ENCODE peak calls at places on chromosomes 2 and 18, in four cellular contexts. M, B, P and H are unnamed samples.

GRCh38 chr18:22558945-22559385 is 141.2 kb upstream of the CTAGE1 start:
- DNase-seq in M (peak; percentile 76), B (no peak), P (peak; percentile 74), H (peak; percentile 59)

GRCh38 chr2:6793371-6793770 is 72.3 kb downstream of the CMPK2 start:
- DNase-seq in M (no peak), B (no peak), P (no peak), H (peak; percentile 21)

GRCh38 chr18:68549257-68549871 is 165.5 kb downstream of the TMX3 start:
- DNase-seq in M (peak; percentile 40), B (no peak), P (no peak), H (no peak)

GRCh38 chr2:69642709-69643601 is 584 bp downstream of the AAK1 start:
- DNase-seq in M (peak; percentile 75), B (peak; percentile 66), P (peak; percentile 37), H (peak; percentile 77)

GRCh38 chr2:27762951-27763906 is 8.3 kb upstream of the MRPL33 start:
- DNase-seq in M (no peak), B (no peak), P (no peak), H (no peak)

GRCh38 chr18:8780227-8780626 is 74.9 kb downstream of the MTCL1 start:
- DNase-seq in M (no peak), B (no peak), P (no peak), H (no peak)

GRCh38 chr18:40874233-40874632 is 1080.8 kb upstream of the PIK3C3 start:
- DNase-seq in M (peak; percentile 91), B (no peak), P (no peak), H (peak; percentile 86)

GRCh38 chr18:33802955-33803354 is 224.9 kb downstream of the ASXL3 start:
- DNase-seq in M (no peak), B (no peak), P (no peak), H (no peak)

GRCh38 chr2:16262516-16263178 is 322.3 kb downstream of the MYCN start:
- DNase-seq in M (no peak), B (no peak), P (no peak), H (no peak)

GRCh38 chr2:181461056-181461630 is 4.0 kb downstream of the ITGA4 start:
- DNase-seq in M (no peak), B (no peak), P (no peak), H (no peak)

GRCh38 chr2:203846490-203847105 is 21.0 kb upstream of the CTLA4 start:
- DNase-seq in M (no peak), B (no peak), P (no peak), H (no peak)

GRCh38 chr2:108616290-108616689 is 82.0 kb downstream of the LIMS1 start:
- DNase-seq in M (no peak), B (no peak), P (no peak), H (no peak)

GRCh38 chr2:58107803-58108710 is 61.5 kb downstream of the VRK2 start:
- DNase-seq in M (peak; percentile 91), B (no peak), P (no peak), H (peak; percentile 98)
- H3K4me3 ChIP-seq in M (peak overlapping the region; percentile 27), B (no peak overlapping the region), P (no peak overlapping the region), H (no peak overlapping the region)

GRCh38 chr18:51575171-51575570 is 377.7 kb upstream of the MEX3C start:
- DNase-seq in M (no peak), B (no peak), P (no peak), H (peak; percentile 72)

GRCh38 chr18:51578403-51578980 is 381.0 kb upstream of the MEX3C start:
- DNase-seq in M (no peak), B (no peak), P (no peak), H (no peak)

GRCh38 chr18:51582551-51582950 is 385.1 kb upstream of the MEX3C start:
- DNase-seq in M (peak; percentile 62), B (no peak), P (no peak), H (no peak)

DNA sequence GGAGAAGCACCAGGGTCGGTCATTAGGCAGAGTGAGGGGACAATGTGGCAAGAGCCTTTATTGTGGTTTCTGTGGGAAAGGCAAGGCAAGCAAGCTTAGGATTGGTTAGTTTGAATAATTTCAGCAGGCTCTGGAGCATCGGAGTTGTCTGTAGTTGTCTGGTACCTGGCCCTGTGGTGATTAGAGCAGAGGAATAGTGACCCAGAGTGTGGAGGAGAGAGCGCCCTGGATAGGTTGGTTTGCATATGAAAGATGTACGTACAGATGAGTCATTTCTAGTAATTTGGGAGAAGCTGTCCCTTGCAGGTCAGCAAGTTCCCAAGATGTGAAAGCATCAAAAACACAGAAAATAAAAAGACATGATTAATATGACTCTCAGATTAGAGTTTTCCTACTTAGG is 383.1 kb upstream of the MEX3C start:
- DNase-seq in M (no peak), B (no peak), P (no peak), H (no peak)
- TF ChIP-seq CTCF in M (no peak), B (no peak), P (no peak), H (no peak)

GRCh38 chr2:217992061-217992460 is 10.7 kb downstream of the TNS1 start:
- DNase-seq in M (no peak), B (no peak), P (no peak), H (no peak)
- H3K4me3 ChIP-seq in M (no peak overlapping the region), B (no peak overlapping the region), P (no peak overlapping the region), H (no peak overlapping the region)

DNA sequence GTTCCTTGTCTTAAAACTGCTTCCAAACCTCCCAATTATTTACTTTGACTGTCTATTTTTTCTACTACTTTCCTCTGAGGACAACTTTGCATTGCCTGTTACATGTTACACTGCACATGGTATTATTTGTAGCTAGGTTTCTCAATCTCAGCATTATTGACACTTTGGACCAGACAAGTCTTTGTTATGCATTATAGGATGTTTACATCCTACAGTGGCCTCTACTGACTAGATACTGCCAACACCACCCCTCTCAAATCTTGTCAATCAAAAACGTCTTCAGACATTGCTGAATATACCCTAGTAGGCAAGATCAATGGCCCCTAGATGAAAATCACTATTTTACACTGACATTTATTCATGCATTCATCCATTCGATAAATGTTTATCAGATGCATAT is 129.6 kb upstream of the DNAJC10 start:
- DNase-seq in M (no peak), B (no peak), P (no peak), H (no peak)
- TF ChIP-seq CTCF in M (no peak), B (no peak), P (no peak), H (no peak)

GRCh38 chr2:26562811-26563645 is 78.1 kb downstream of the CIB4 start:
- DNase-seq in M (peak; percentile 41), B (no peak), P (no peak), H (peak; percentile 7)
- H3K4me3 ChIP-seq in M (peak overlapping the region; percentile 24), B (no peak overlapping the region), P (peak overlapping the region; percentile 23), H (no peak overlapping the region)

DNA sequence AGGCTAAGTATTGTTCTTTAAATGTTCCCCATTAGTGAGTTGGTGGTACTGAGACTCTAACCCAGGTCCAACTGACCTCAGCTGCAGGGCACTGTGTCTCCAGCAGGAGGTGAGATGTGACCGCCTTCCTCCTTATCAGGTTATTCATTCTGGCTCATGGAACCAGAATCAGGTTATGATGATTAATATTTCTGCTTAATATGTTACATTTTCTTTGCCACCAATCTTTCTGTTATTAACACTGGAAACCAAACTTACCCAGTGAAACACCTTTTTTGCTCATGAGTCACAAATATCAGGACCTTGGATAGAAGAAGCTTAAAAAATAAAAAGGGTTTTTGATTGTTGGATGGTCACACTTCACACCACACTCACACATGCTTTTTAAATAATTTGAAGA is 85.4 kb downstream of the DPP4 start:
- DNase-seq in M (no peak), B (no peak), P (no peak), H (peak; percentile 42)
- TF ChIP-seq CTCF in M (peak; percentile 18), B (peak; percentile 83), P (no peak), H (peak; percentile 10)

DNA sequence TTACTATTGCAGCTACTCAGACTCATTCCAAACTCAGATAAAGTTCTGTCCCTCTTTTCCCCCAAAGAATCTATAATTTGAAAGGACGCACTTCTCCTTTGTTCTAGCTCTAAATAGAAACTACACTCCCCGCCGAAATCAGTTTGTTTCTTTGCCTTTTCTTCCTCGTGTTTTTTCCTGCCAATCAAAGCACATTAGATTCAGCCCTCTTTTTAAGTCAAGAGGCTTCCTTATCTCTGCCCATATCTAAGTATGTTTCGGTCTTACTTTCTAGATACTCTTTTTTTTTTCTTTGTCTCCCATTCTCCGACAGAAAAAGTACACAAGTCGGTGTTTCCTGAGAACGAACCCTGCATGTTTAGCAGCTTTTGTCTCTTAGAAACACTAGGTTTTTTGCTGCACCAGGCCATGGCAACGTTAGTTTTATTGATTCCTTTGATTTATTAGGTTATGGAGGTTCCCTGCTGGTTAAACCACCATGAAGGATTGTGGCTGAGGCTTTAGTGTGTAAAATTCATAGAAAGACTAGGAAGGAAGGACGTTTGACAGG is 9.5 kb upstream of the CD226 start:
- DNase-seq in M (no peak), B (no peak), P (no peak), H (no peak)
- H3K4me3 ChIP-seq in M (no peak overlapping the region), B (no peak overlapping the region), P (no peak overlapping the region), H (no peak overlapping the region)

DNA sequence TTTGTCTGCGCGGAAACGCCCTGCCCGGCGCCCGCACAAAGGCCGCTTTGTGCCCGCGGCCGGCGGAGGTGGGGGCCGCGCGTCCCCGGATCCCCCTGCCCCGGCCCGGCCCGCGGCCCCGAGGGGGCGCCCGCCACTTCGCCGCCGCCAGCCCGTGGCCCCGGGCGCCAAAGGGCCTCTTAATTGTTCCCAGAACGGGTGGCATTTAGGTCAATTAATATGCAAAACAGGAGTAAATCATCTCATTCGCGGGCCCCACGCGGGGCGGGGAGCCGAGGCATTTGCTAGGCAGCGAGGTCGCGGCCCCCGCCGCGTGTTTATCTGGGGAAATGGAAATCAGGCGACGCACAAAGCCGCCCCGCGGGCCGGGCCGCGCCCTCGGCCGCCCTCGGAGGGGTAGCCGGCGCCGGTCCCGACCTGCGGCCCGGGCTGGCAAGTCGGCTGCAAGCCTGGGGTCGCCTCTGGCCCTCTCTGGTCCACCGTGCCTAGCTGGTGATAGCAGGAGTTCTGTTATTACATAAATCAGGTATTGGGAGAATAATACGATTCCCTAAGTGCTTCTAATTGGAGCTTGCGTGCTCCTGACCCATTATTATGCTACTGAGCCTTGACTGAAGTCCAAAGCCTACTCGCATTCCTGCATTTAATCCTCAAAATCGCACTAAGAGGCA is 148.2 kb upstream of the GLI2 start:
- DNase-seq in M (no peak), B (peak; percentile 68), P (no peak), H (no peak)
- TF ChIP-seq CTCF in M (no peak), B (peak; percentile 3), P (no peak), H (no peak)

GRCh38 chr2:62140785-62141740 is 54.9 kb upstream of the B3GNT2 start:
- DNase-seq in M (no peak), B (no peak), P (no peak), H (no peak)

GRCh38 chr2:62143696-62144095 is 52.2 kb upstream of the B3GNT2 start:
- DNase-seq in M (no peak), B (no peak), P (no peak), H (peak; percentile 47)

GRCh38 chr2:62145478-62146100 is 50.3 kb upstream of the B3GNT2 start:
- DNase-seq in M (no peak), B (no peak), P (no peak), H (no peak)

GRCh38 chr2:62144689-62145477 is 51.0 kb upstream of the B3GNT2 start:
- DNase-seq in M (no peak), B (no peak), P (no peak), H (no peak)

DNA sequence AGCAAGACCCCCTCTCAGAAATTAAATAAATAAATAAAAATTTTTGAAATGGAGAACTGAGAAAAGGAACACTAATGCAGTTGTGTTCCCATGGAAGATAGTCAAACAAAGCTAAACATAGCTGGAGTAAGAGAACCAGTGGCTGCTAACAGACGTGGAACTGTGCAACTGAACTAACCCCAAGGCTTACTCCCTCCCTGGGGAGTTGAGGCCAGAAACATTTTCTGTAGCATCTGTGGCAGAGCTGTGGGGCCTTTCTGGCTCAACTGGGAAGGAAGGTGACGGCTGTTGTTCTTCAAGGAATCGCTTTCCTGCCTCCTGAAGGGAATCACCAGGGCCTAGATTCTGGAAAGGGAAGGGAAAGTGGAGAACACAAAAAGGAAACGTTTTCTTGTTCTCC is 53.9 kb upstream of the B3GNT2 start:
- DNase-seq in M (no peak), B (no peak), P (no peak), H (no peak)
- H3K4me3 ChIP-seq in M (no peak overlapping the region), B (no peak overlapping the region), P (no peak overlapping the region), H (no peak overlapping the region)